ENCODE peak calls at places on chromosomes 3 and 15, in eight cellular contexts. O is kidney epithelial cell, X is fibroblast of the aortic adventitia, U is K562, H is body of pancreas, Q is psoas muscle, E is natural killer cell, F is left lung. V is an unnamed sample.

GRCh38 chr3:9111349-9112265 is 137.8 kb downstream of the SRGAP3 start:
- DNase-seq in O (no peak), X (peak; percentile 78), U (peak; percentile 64), H (no peak), Q (peak; percentile 76), E (no peak), F (peak; percentile 51), V (no peak)

GRCh38 chr15:70672081-70672480 is 91.3 kb downstream of the UACA start:
- DNase-seq in O (no peak), X (no peak), U (no peak), H (no peak), Q (no peak), E (no peak), F (no peak), V (no peak)

GRCh38 chr3:185677146-185677829 is 91.2 kb downstream of the SENP2 start:
- DNase-seq in O (no peak), X (peak; percentile 90), U (peak; percentile 60), H (no peak), Q (no peak), E (no peak), F (no peak), V (no peak)

GRCh38 chr3:159850481-159850880 is 138.2 kb upstream of the IL12A start:
- DNase-seq in O (no peak), X (no peak), U (no peak), H (no peak), Q (no peak), E (no peak), F (no peak), V (no peak)

GRCh38 chr3:143847787-143848631 is at the start of gene SLC9A9:
- DNase-seq in O (peak; percentile 9), X (peak; percentile 79), U (no peak), H (no peak), Q (peak; percentile 39), E (peak; percentile 19), F (peak; percentile 40), V (no peak)

GRCh38 chr15:39110336-39110735 is 470.5 kb upstream of the THBS1 start:
- DNase-seq in O (no peak), X (peak; percentile 75), U (no peak), H (no peak), Q (no peak), E (no peak), F (no peak), V (no peak)

GRCh38 chr3:161630791-161631190 is 134.2 kb downstream of the OTOL1 start:
- DNase-seq in O (no peak), X (no peak), U (no peak), H (no peak), Q (no peak), E (no peak), F (no peak), V (no peak)

GRCh38 chr3:170670504-170670903 is 84.6 kb upstream of the SLC7A14 start:
- DNase-seq in O (no peak), X (no peak), U (no peak), H (no peak), Q (no peak), E (no peak), F (no peak), V (no peak)

GRCh38 chr3:35200056-35200455 is 439.3 kb upstream of the ARPP21 start:
- DNase-seq in O (peak; percentile 50), X (no peak), U (no peak), H (no peak), Q (no peak), E (no peak), F (no peak), V (no peak)

GRCh38 chr15:65580287-65580686 is 30.6 kb downstream of the INTS14 start:
- DNase-seq in O (no peak), X (peak; percentile 49), U (no peak), H (no peak), Q (no peak), E (no peak), F (no peak), V (no peak)

GRCh38 chr15:98124576-98124975 is 164.1 kb downstream of the ARRDC4 start:
- DNase-seq in O (no peak), X (peak; percentile 28), U (no peak), H (no peak), Q (no peak), E (no peak), F (no peak), V (no peak)

GRCh38 chr3:192947421-192947820 is 29.8 kb upstream of the MB21D2 start:
- DNase-seq in O (no peak), X (peak; percentile 65), U (no peak), H (no peak), Q (no peak), E (no peak), F (no peak), V (no peak)

GRCh38 chr15:71329509-71330260 is 214.4 kb downstream of the THSD4 start:
- DNase-seq in O (peak; percentile 66), X (peak; percentile 53), U (no peak), H (no peak), Q (peak; percentile 76), E (no peak), F (peak; percentile 47), V (no peak)

GRCh38 chr15:72237286-72238224 is 6.6 kb upstream of the PKM start:
- DNase-seq in O (peak; percentile 94), X (peak; percentile 97), U (peak; percentile 89), H (no peak), Q (peak; percentile 76), E (peak; percentile 26), F (peak; percentile 80), V (no peak)

GRCh38 chr3:149575213-149575961 is 82.4 kb downstream of the WWTR1 start:
- DNase-seq in O (no peak), X (peak; percentile 91), U (no peak), H (no peak), Q (peak; percentile 75), E (no peak), F (no peak), V (no peak)

GRCh38 chr3:87895983-87896382 is 162.8 kb downstream of the CGGBP1 start:
- DNase-seq in O (no peak), X (no peak), U (no peak), H (no peak), Q (no peak), E (no peak), F (no peak), V (no peak)

GRCh38 chr3:14267976-14268375 is 89.4 kb downstream of the LSM3 start:
- DNase-seq in O (no peak), X (no peak), U (no peak), H (no peak), Q (no peak), E (no peak), F (no peak), V (no peak)

GRCh38 chr3:196979545-196979944 is 10.9 kb upstream of the PIGZ start:
- DNase-seq in O (peak; percentile 25), X (peak; percentile 83), U (peak; percentile 25), H (no peak), Q (peak; percentile 70), E (no peak), F (no peak), V (no peak)

GRCh38 chr3:147419062-147419701 is 10.0 kb downstream of the ZIC1 start:
- DNase-seq in O (no peak), X (peak; percentile 43), U (peak; percentile 73), H (peak; percentile 38), Q (peak; percentile 93), E (no peak), F (no peak), V (no peak)

GRCh38 chr3:157856078-157856939 is 249.9 kb downstream of the SHOX2 start:
- DNase-seq in O (no peak), X (no peak), U (no peak), H (no peak), Q (no peak), E (no peak), F (no peak), V (no peak)
- TF ChIP-seq CTCF in O (no peak), X (no peak), U (no peak), H (no peak), Q (no peak), E (no peak), F (no peak), V (no peak)

DNA sequence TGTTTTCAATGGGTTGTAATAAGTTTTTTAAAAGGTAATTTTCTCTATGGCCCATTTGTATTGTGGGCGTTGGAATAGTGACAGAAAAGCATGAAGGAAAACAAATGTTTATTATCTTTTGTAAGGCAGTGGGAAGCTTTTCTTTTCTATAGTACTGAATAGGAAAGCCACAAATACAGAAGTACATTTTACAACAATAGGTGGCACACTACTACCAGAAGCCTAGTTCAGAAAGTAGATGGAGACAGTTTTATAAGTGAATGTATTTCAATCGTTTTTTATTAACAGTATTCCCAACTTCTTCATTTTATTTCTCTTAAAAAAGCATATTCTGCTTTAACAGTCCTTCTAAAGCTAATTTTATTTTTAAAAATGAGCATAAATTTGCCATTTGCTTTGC is 296.7 kb downstream of the PTPRG start:
- DNase-seq in O (no peak), X (peak; percentile 70), U (no peak), H (no peak), Q (no peak), E (no peak), F (no peak), V (no peak)
- TF ChIP-seq CTCF in O (peak; percentile 39), X (peak; percentile 62), U (no peak), H (peak; percentile 31), Q (peak; percentile 68), E (no peak), F (peak; percentile 33), V (no peak)

DNA sequence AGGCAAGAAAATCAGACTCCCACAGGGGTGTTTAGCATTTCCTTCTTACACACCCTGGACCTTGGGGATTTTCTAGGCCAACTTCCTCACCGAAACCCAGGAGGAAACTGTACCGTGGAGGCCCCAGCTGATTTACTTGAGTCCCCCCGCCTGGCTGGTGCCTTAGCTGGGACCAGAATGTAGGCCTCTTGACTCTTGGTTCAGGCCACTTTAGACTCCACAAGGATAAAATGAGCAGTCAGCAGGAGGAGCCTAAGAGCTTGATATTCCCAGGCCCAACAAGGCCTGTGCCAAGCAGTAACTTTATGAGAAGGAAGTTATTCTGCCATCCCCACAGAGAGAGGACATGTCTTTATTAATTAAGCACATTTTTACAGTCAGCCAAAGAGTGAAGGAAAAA is 4.6 kb upstream of the APBA2 start:
- DNase-seq in O (no peak), X (no peak), U (no peak), H (no peak), Q (no peak), E (no peak), F (no peak), V (no peak)
- TF ChIP-seq CTCF in O (no peak), X (no peak), U (no peak), H (no peak), Q (no peak), E (no peak), F (no peak), V (no peak)

GRCh38 chr15:35909414-35909813 is 363.4 kb upstream of the DPH6 start:
- DNase-seq in O (no peak), X (no peak), U (no peak), H (no peak), Q (no peak), E (no peak), F (no peak), V (no peak)

GRCh38 chr15:35911052-35911780 is 365.3 kb upstream of the DPH6 start:
- DNase-seq in O (no peak), X (no peak), U (no peak), H (peak; percentile 29), Q (no peak), E (no peak), F (no peak), V (no peak)

GRCh38 chr15:35914573-35914972 is 368.6 kb upstream of the DPH6 start:
- DNase-seq in O (no peak), X (no peak), U (no peak), H (no peak), Q (no peak), E (no peak), F (no peak), V (no peak)

GRCh38 chr15:35910227-35910626 is 364.3 kb upstream of the DPH6 start:
- DNase-seq in O (no peak), X (no peak), U (no peak), H (no peak), Q (no peak), E (no peak), F (no peak), V (no peak)

GRCh38 chr15:35912196-35912595 is 366.2 kb upstream of the DPH6 start:
- DNase-seq in O (no peak), X (peak; percentile 43), U (no peak), H (no peak), Q (no peak), E (no peak), F (no peak), V (no peak)
- TF ChIP-seq CTCF in O (no peak), X (peak; percentile 35), U (no peak), H (no peak), Q (peak; percentile 7), E (no peak), F (no peak), V (no peak)

V was measured in activated B cell treated with CpG ODN at 0.5 μM for 24 hours.